ENCODE peak calls at places on chromosome 9, in six cellular contexts. One of them, this sample, is unnamed.
A peak's percentile ranks its signal among the peaks of the same experiment; 100 is the strongest.

GRCh38 chr9:23375511-23375910 is 450.5 kb downstream of the ELAVL2 start:
- DNase-seq in GM12865: no peak
- DNase-seq in retinal pigment epithelial cell: no peak
- DNase-seq in activated CD8-positive, alpha-beta T cell treated with anti-CD3 and anti-CD28 coated beads for 36 hours: no peak
- DNase-seq in PC-9: no peak
- DNase-seq in neural progenitor cell: no peak
- DNase-seq in this sample: no peak

GRCh38 chr9:75644649-75645048 is 245.8 kb upstream of the PCSK5 start:
- DNase-seq in GM12865: no peak
- DNase-seq in retinal pigment epithelial cell: no peak
- DNase-seq in activated CD8-positive, alpha-beta T cell treated with anti-CD3 and anti-CD28 coated beads for 36 hours: no peak
- DNase-seq in PC-9: no peak
- DNase-seq in neural progenitor cell: no peak
- DNase-seq in this sample: no peak

GRCh38 chr9:116152390-116152789 is 1.2 kb upstream of the PAPPA start:
- DNase-seq in GM12865: no peak
- DNase-seq in retinal pigment epithelial cell: no peak
- DNase-seq in activated CD8-positive, alpha-beta T cell treated with anti-CD3 and anti-CD28 coated beads for 36 hours: no peak
- DNase-seq in PC-9: no peak
- DNase-seq in neural progenitor cell: no peak
- DNase-seq in this sample: no peak

GRCh38 chr9:17824191-17824926 is 245.5 kb downstream of the SH3GL2 start:
- DNase-seq in GM12865: no peak
- DNase-seq in retinal pigment epithelial cell: peak; percentile 66
- DNase-seq in activated CD8-positive, alpha-beta T cell treated with anti-CD3 and anti-CD28 coated beads for 36 hours: no peak
- DNase-seq in PC-9: no peak
- DNase-seq in neural progenitor cell: peak; percentile 46
- DNase-seq in this sample: no peak

GRCh38 chr9:18994263-18994916 is 38.6 kb downstream of the SAXO1 start:
- DNase-seq in GM12865: no peak
- DNase-seq in retinal pigment epithelial cell: no peak
- DNase-seq in activated CD8-positive, alpha-beta T cell treated with anti-CD3 and anti-CD28 coated beads for 36 hours: no peak
- DNase-seq in PC-9: no peak
- DNase-seq in neural progenitor cell: peak; percentile 11
- DNase-seq in this sample: no peak

GRCh38 chr9:137369111-137369787 is 53.7 kb downstream of the EXD3 start:
- DNase-seq in GM12865: no peak
- DNase-seq in retinal pigment epithelial cell: no peak
- DNase-seq in activated CD8-positive, alpha-beta T cell treated with anti-CD3 and anti-CD28 coated beads for 36 hours: no peak
- DNase-seq in PC-9: no peak
- DNase-seq in neural progenitor cell: no peak
- DNase-seq in this sample: no peak

GRCh38 chr9:76895186-76895585 is 10.7 kb downstream of the PRUNE2 start:
- DNase-seq in GM12865: no peak
- DNase-seq in retinal pigment epithelial cell: no peak
- DNase-seq in activated CD8-positive, alpha-beta T cell treated with anti-CD3 and anti-CD28 coated beads for 36 hours: no peak
- DNase-seq in PC-9: no peak
- DNase-seq in neural progenitor cell: no peak
- DNase-seq in this sample: no peak

GRCh38 chr9:130319944-130320696 is 54.6 kb downstream of the HMCN2 start:
- DNase-seq in GM12865: no peak
- DNase-seq in retinal pigment epithelial cell: no peak
- DNase-seq in activated CD8-positive, alpha-beta T cell treated with anti-CD3 and anti-CD28 coated beads for 36 hours: no peak
- DNase-seq in PC-9: no peak
- DNase-seq in neural progenitor cell: no peak
- DNase-seq in this sample: no peak

GRCh38 chr9:124030969-124031451 is 19.4 kb downstream of the LHX2 start:
- DNase-seq in GM12865: peak; percentile 71
- DNase-seq in retinal pigment epithelial cell: peak; percentile 97
- DNase-seq in activated CD8-positive, alpha-beta T cell treated with anti-CD3 and anti-CD28 coated beads for 36 hours: no peak
- DNase-seq in PC-9: no peak
- DNase-seq in neural progenitor cell: no peak
- DNase-seq in this sample: no peak

GRCh38 chr9:111036068-111036789 is 2.0 kb downstream of the LPAR1 start:
- DNase-seq in GM12865: peak; percentile 52
- DNase-seq in retinal pigment epithelial cell: no peak
- DNase-seq in activated CD8-positive, alpha-beta T cell treated with anti-CD3 and anti-CD28 coated beads for 36 hours: no peak
- DNase-seq in PC-9: peak; percentile 43
- DNase-seq in neural progenitor cell: peak; percentile 79
- DNase-seq in this sample: no peak
- TF ChIP-seq CTCF in GM12865: peak; percentile 58
- TF ChIP-seq CTCF in retinal pigment epithelial cell: peak; percentile 45
- TF ChIP-seq CTCF in activated CD8-positive, alpha-beta T cell treated with anti-CD3 and anti-CD28 coated beads for 36 hours: no peak
- TF ChIP-seq CTCF in PC-9: peak; percentile 53
- TF ChIP-seq CTCF in neural progenitor cell: peak; percentile 77
- TF ChIP-seq CTCF in this sample: peak; percentile 51

GRCh38 chr9:85425153-85425611 is 316.6 kb downstream of the AGTPBP1 start:
- DNase-seq in GM12865: peak; percentile 73
- DNase-seq in retinal pigment epithelial cell: no peak
- DNase-seq in activated CD8-positive, alpha-beta T cell treated with anti-CD3 and anti-CD28 coated beads for 36 hours: peak; percentile 77
- DNase-seq in PC-9: no peak
- DNase-seq in neural progenitor cell: peak; percentile 84
- DNase-seq in this sample: peak; percentile 18
- TF ChIP-seq CTCF in GM12865: peak; percentile 73
- TF ChIP-seq CTCF in retinal pigment epithelial cell: peak; percentile 64
- TF ChIP-seq CTCF in activated CD8-positive, alpha-beta T cell treated with anti-CD3 and anti-CD28 coated beads for 36 hours: peak; percentile 69
- TF ChIP-seq CTCF in PC-9: peak; percentile 78
- TF ChIP-seq CTCF in neural progenitor cell: peak; percentile 89
- TF ChIP-seq CTCF in this sample: peak; percentile 83

GRCh38 chr9:109972026-109973005 is 192.3 kb downstream of the PALM2AKAP2 start:
- DNase-seq in GM12865: peak; percentile 84
- DNase-seq in retinal pigment epithelial cell: no peak
- DNase-seq in activated CD8-positive, alpha-beta T cell treated with anti-CD3 and anti-CD28 coated beads for 36 hours: peak; percentile 41
- DNase-seq in PC-9: no peak
- DNase-seq in neural progenitor cell: no peak
- DNase-seq in this sample: peak; percentile 75
- TF ChIP-seq CTCF in GM12865: peak; percentile 53
- TF ChIP-seq CTCF in retinal pigment epithelial cell: peak; percentile 15
- TF ChIP-seq CTCF in activated CD8-positive, alpha-beta T cell treated with anti-CD3 and anti-CD28 coated beads for 36 hours: no peak
- TF ChIP-seq CTCF in PC-9: no peak
- TF ChIP-seq CTCF in neural progenitor cell: peak; percentile 22
- TF ChIP-seq CTCF in this sample: peak; percentile 54

DNA sequence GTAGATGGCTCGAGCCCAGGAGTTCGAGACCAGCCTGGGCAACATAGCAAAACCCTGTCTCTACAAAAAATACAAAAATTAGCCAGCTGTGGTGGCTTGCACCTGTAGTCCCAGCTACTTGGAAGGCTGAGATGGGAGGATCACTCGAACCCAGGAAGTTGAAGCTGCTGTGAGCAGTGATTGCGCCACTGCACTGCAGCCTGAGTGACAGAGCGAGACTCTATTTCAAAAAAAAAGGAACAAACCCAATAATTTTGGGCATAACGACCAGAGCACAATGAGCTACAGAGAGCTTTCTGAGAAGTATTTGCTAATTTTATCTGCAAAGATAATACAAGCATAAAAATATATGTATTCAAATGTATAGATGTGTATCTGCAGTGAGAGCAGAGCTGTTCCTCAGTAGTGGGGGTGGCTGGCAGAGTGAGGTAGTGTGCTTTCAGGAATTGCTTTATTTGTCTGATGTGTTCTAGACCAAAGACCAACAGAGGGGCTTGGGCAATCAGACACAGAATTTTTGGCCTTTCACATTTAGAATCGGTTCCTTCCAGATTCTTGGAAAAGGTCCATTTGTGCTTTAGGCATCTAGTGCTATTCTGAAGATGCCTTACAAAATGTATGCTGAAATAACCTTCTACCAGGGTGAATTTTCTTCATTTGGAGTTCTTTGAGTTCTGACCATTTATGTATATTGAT is 5.2 kb downstream of the DOCK8 start:
- DNase-seq in GM12865: no peak
- DNase-seq in retinal pigment epithelial cell: no peak
- DNase-seq in activated CD8-positive, alpha-beta T cell treated with anti-CD3 and anti-CD28 coated beads for 36 hours: no peak
- DNase-seq in PC-9: no peak
- DNase-seq in neural progenitor cell: no peak
- DNase-seq in this sample: no peak
- TF ChIP-seq CTCF in GM12865: no peak
- TF ChIP-seq CTCF in retinal pigment epithelial cell: no peak
- TF ChIP-seq CTCF in activated CD8-positive, alpha-beta T cell treated with anti-CD3 and anti-CD28 coated beads for 36 hours: no peak
- TF ChIP-seq CTCF in PC-9: no peak
- TF ChIP-seq CTCF in neural progenitor cell: no peak
- TF ChIP-seq CTCF in this sample: no peak

GRCh38 chr9:122800066-122801060 is at the start of gene OR1K1:
- DNase-seq in GM12865: no peak
- DNase-seq in retinal pigment epithelial cell: no peak
- DNase-seq in activated CD8-positive, alpha-beta T cell treated with anti-CD3 and anti-CD28 coated beads for 36 hours: no peak
- DNase-seq in PC-9: no peak
- DNase-seq in neural progenitor cell: no peak
- DNase-seq in this sample: no peak

GRCh38 chr9:122791872-122792669 is 3.3 kb downstream of the OR5C1 start:
- DNase-seq in GM12865: peak; percentile 7
- DNase-seq in retinal pigment epithelial cell: no peak
- DNase-seq in activated CD8-positive, alpha-beta T cell treated with anti-CD3 and anti-CD28 coated beads for 36 hours: no peak
- DNase-seq in PC-9: no peak
- DNase-seq in neural progenitor cell: no peak
- DNase-seq in this sample: no peak

GRCh38 chr9:122797316-122798033 is 2.4 kb upstream of the OR1K1 start:
- DNase-seq in GM12865: no peak
- DNase-seq in retinal pigment epithelial cell: no peak
- DNase-seq in activated CD8-positive, alpha-beta T cell treated with anti-CD3 and anti-CD28 coated beads for 36 hours: no peak
- DNase-seq in PC-9: no peak
- DNase-seq in neural progenitor cell: no peak
- DNase-seq in this sample: no peak
- TF ChIP-seq CTCF in GM12865: no peak
- TF ChIP-seq CTCF in retinal pigment epithelial cell: no peak
- TF ChIP-seq CTCF in activated CD8-positive, alpha-beta T cell treated with anti-CD3 and anti-CD28 coated beads for 36 hours: no peak
- TF ChIP-seq CTCF in PC-9: no peak
- TF ChIP-seq CTCF in neural progenitor cell: no peak
- TF ChIP-seq CTCF in this sample: no peak

GRCh38 chr9:13352451-13352979 is 73.0 kb upstream of the MPDZ start:
- DNase-seq in GM12865: peak; percentile 15
- DNase-seq in retinal pigment epithelial cell: no peak
- DNase-seq in activated CD8-positive, alpha-beta T cell treated with anti-CD3 and anti-CD28 coated beads for 36 hours: no peak
- DNase-seq in PC-9: no peak
- DNase-seq in neural progenitor cell: no peak
- DNase-seq in this sample: no peak

GRCh38 chr9:13354733-13355132 is 75.2 kb upstream of the MPDZ start:
- DNase-seq in GM12865: no peak
- DNase-seq in retinal pigment epithelial cell: no peak
- DNase-seq in activated CD8-positive, alpha-beta T cell treated with anti-CD3 and anti-CD28 coated beads for 36 hours: no peak
- DNase-seq in PC-9: no peak
- DNase-seq in neural progenitor cell: no peak
- DNase-seq in this sample: no peak

GRCh38 chr9:13351768-13352386 is 72.4 kb upstream of the MPDZ start:
- DNase-seq in GM12865: peak; percentile 3
- DNase-seq in retinal pigment epithelial cell: peak; percentile 23
- DNase-seq in activated CD8-positive, alpha-beta T cell treated with anti-CD3 and anti-CD28 coated beads for 36 hours: no peak
- DNase-seq in PC-9: no peak
- DNase-seq in neural progenitor cell: peak; percentile 64
- DNase-seq in this sample: no peak
- TF ChIP-seq CTCF in GM12865: no peak
- TF ChIP-seq CTCF in retinal pigment epithelial cell: peak; percentile 59
- TF ChIP-seq CTCF in activated CD8-positive, alpha-beta T cell treated with anti-CD3 and anti-CD28 coated beads for 36 hours: peak; percentile 44
- TF ChIP-seq CTCF in PC-9: peak; percentile 63
- TF ChIP-seq CTCF in neural progenitor cell: peak; percentile 80
- TF ChIP-seq CTCF in this sample: peak; percentile 37

GRCh38 chr9:91647371-91647770 is 223.7 kb upstream of the NFIL3 start:
- DNase-seq in GM12865: no peak
- DNase-seq in retinal pigment epithelial cell: no peak
- DNase-seq in activated CD8-positive, alpha-beta T cell treated with anti-CD3 and anti-CD28 coated beads for 36 hours: no peak
- DNase-seq in PC-9: no peak
- DNase-seq in neural progenitor cell: no peak
- DNase-seq in this sample: no peak
- TF ChIP-seq CTCF in GM12865: peak; percentile 5
- TF ChIP-seq CTCF in retinal pigment epithelial cell: no peak
- TF ChIP-seq CTCF in activated CD8-positive, alpha-beta T cell treated with anti-CD3 and anti-CD28 coated beads for 36 hours: no peak
- TF ChIP-seq CTCF in PC-9: no peak
- TF ChIP-seq CTCF in neural progenitor cell: no peak
- TF ChIP-seq CTCF in this sample: peak; percentile 2

GRCh38 chr9:101478444-101478843 is 42.9 kb upstream of the ALDOB start:
- DNase-seq in GM12865: no peak
- DNase-seq in retinal pigment epithelial cell: no peak
- DNase-seq in activated CD8-positive, alpha-beta T cell treated with anti-CD3 and anti-CD28 coated beads for 36 hours: no peak
- DNase-seq in PC-9: no peak
- DNase-seq in neural progenitor cell: no peak
- DNase-seq in this sample: no peak
- TF ChIP-seq CTCF in GM12865: no peak
- TF ChIP-seq CTCF in retinal pigment epithelial cell: no peak
- TF ChIP-seq CTCF in activated CD8-positive, alpha-beta T cell treated with anti-CD3 and anti-CD28 coated beads for 36 hours: no peak
- TF ChIP-seq CTCF in PC-9: no peak
- TF ChIP-seq CTCF in neural progenitor cell: no peak
- TF ChIP-seq CTCF in this sample: no peak

GRCh38 chr9:91978739-91979414 is 28.8 kb upstream of the ROR2 start:
- DNase-seq in GM12865: peak; percentile 27
- DNase-seq in retinal pigment epithelial cell: peak; percentile 83
- DNase-seq in activated CD8-positive, alpha-beta T cell treated with anti-CD3 and anti-CD28 coated beads for 36 hours: peak; percentile 3
- DNase-seq in PC-9: no peak
- DNase-seq in neural progenitor cell: peak; percentile 71
- DNase-seq in this sample: no peak
- TF ChIP-seq CTCF in GM12865: peak; percentile 41
- TF ChIP-seq CTCF in retinal pigment epithelial cell: peak; percentile 67
- TF ChIP-seq CTCF in activated CD8-positive, alpha-beta T cell treated with anti-CD3 and anti-CD28 coated beads for 36 hours: no peak
- TF ChIP-seq CTCF in PC-9: peak; percentile 37
- TF ChIP-seq CTCF in neural progenitor cell: peak; percentile 72
- TF ChIP-seq CTCF in this sample: peak; percentile 45

GRCh38 chr9:84285381-84285780 is 55.2 kb downstream of the SLC28A3 start:
- DNase-seq in GM12865: peak; percentile 18
- DNase-seq in retinal pigment epithelial cell: no peak
- DNase-seq in activated CD8-positive, alpha-beta T cell treated with anti-CD3 and anti-CD28 coated beads for 36 hours: no peak
- DNase-seq in PC-9: no peak
- DNase-seq in neural progenitor cell: no peak
- DNase-seq in this sample: no peak
- TF ChIP-seq CTCF in GM12865: no peak
- TF ChIP-seq CTCF in retinal pigment epithelial cell: no peak
- TF ChIP-seq CTCF in activated CD8-positive, alpha-beta T cell treated with anti-CD3 and anti-CD28 coated beads for 36 hours: no peak
- TF ChIP-seq CTCF in PC-9: no peak
- TF ChIP-seq CTCF in neural progenitor cell: no peak
- TF ChIP-seq CTCF in this sample: no peak

This sample was measured in GM06990.